ENCODE peak calls at places on chromosome 7, in nine cellular contexts. L is stimulated activated CD4-positive, alpha-beta T cell treated with anti-CD3 and anti-CD28 coated beads, TNF-alpha, amount 100 ng/mL, for 4 hours; N is NCI-H2081; H is RPMI7951; S is stimulated activated CD8-positive, alpha-beta memory T cell treated with anti-CD3 and anti-CD28 coated beads, Interleukin-2, amount 100 ng/mL, for 1 hour; C is activated CD8-positive, alpha-beta memory T cell treated with anti-CD3 and anti-CD28 coated beads for 4 hours; U is heart right ventricle; D is PC-9; M is stimulated activated naive CD8-positive, alpha-beta T cell treated with anti-CD3 and anti-CD28 coated beads, Interleukin-15, Interleukin-2, amounts not matched to agents 100 U/mL and 50 U/mL, for 24 hours. Y is an unnamed sample.

GRCh38 chr7:70215491-70215890 is 617.2 kb downstream of the AUTS2 start:
- DNase-seq in L (no peak), N (no peak), H (no peak), S (no peak), C (no peak), U (no peak), D (no peak), M (no peak), Y (no peak)

GRCh38 chr7:128742206-128742605 is 3.0 kb downstream of the CALU start:
- DNase-seq in L (no peak), N (no peak), H (peak), S (no peak), C (no peak), U (no peak), D (peak), M (no peak), Y (no peak)

GRCh38 chr7:71507665-71508064 is 375.7 kb downstream of the GALNT17 start:
- DNase-seq in L (no peak), N (no peak), H (no peak), S (no peak), C (no peak), U (no peak), D (no peak), M (no peak), Y (no peak)

GRCh38 chr7:13979671-13980438 is 9.6 kb downstream of the ETV1 start:
- DNase-seq in L (no peak), N (no peak), H (peak), S (no peak), C (no peak), U (no peak), D (no peak), M (no peak), Y (no peak)

GRCh38 chr7:27923308-27923980 is 183.5 kb downstream of the TAX1BP1 start:
- DNase-seq in L (no peak), N (no peak), H (no peak), S (no peak), C (no peak), U (peak), D (no peak), M (no peak), Y (no peak)

GRCh38 chr7:148436571-148436970 is 154.0 kb upstream of the C7orf33 start:
- DNase-seq in L (no peak), N (no peak), H (no peak), S (no peak), C (no peak), U (no peak), D (no peak), M (no peak), Y (peak)

GRCh38 chr7:122337011-122337410 is 32.5 kb upstream of the FEZF1 start:
- DNase-seq in L (no peak), N (peak), H (no peak), S (no peak), C (no peak), U (no peak), D (no peak), M (no peak), Y (no peak)

GRCh38 chr7:50312176-50312575 is 7.7 kb downstream of the IKZF1 start:
- DNase-seq in L (no peak), N (no peak), H (no peak), S (no peak), C (no peak), U (no peak), D (no peak), M (no peak), Y (no peak)

GRCh38 chr7:31373337-31374289 is 33.1 kb upstream of the NEUROD6 start:
- DNase-seq in L (no peak), N (peak), H (peak), S (no peak), C (no peak), U (no peak), D (no peak), M (peak), Y (peak)

GRCh38 chr7:17242504-17242903 is 55.9 kb upstream of the AHR start:
- DNase-seq in L (no peak), N (no peak), H (no peak), S (no peak), C (no peak), U (no peak), D (no peak), M (no peak), Y (no peak)

GRCh38 chr7:35555934-35556333 is 139.0 kb downstream of the HERPUD2 start:
- DNase-seq in L (no peak), N (no peak), H (peak), S (no peak), C (no peak), U (no peak), D (peak), M (no peak), Y (no peak)

GRCh38 chr7:54662701-54663100 is 96.3 kb downstream of the SEC61G start:
- DNase-seq in L (no peak), N (no peak), H (no peak), S (no peak), C (no peak), U (no peak), D (no peak), M (no peak), Y (no peak)

GRCh38 chr7:111560773-111561658 is 1.3 kb downstream of the IMMP2L start:
- DNase-seq in L (no peak), N (no peak), H (peak), S (no peak), C (no peak), U (no peak), D (peak), M (no peak), Y (peak)

Y was measured in small intestine.